ENCODE peak calls at places on chromosomes 2 and 18, in five cellular contexts. Z, K, Y, U and M are unnamed samples.
A peak's percentile ranks its signal among the peaks of the same experiment; 100 is the strongest.

GRCh38 chr2:144430722-144431163 is 89.2 kb downstream of the ZEB2 start:
- DNase-seq in Y (peak; percentile 8), K (no peak), U (no peak), Z (peak; percentile 38), M (no peak)

GRCh38 chr2:101566632-101567228 is 91.8 kb upstream of the RFX8 start:
- DNase-seq in K (peak; percentile 100), U (no peak), Z (no peak), Y (no peak), M (no peak)

GRCh38 chr2:586518-587370 is 90.5 kb downstream of the TMEM18 start:
- DNase-seq in U (no peak), Y (no peak), Z (no peak), K (peak; percentile 53), M (peak; percentile 20)

GRCh38 chr2:239554761-239555565 is 154.1 kb upstream of the HDAC4 start:
- DNase-seq in Z (no peak), Y (no peak), K (no peak), U (no peak), M (no peak)

GRCh38 chr18:9918016-9918680 is 4.3 kb downstream of the VAPA start:
- DNase-seq in K (peak; percentile 56), Y (no peak), U (no peak), Z (no peak), M (no peak)

GRCh38 chr2:62724886-62725711 is 19.6 kb downstream of the EHBP1 start:
- DNase-seq in Y (peak; percentile 45), Z (no peak), K (no peak), U (peak; percentile 11), M (peak; percentile 72)

GRCh38 chr2:12555012-12555645 is 161.6 kb upstream of the TRIB2 start:
- DNase-seq in Z (no peak), K (no peak), U (peak; percentile 26), Y (peak; percentile 38), M (no peak)

GRCh38 chr2:44342854-44343253 is 18.4 kb downstream of the PREPL start:
- DNase-seq in K (peak; percentile 51), Z (no peak), Y (peak; percentile 16), U (no peak), M (no peak)

GRCh38 chr2:18435425-18436037 is 124.9 kb downstream of the RDH14 start:
- DNase-seq in Y (peak; percentile 21), Z (no peak), U (no peak), K (peak; percentile 58), M (peak; percentile 53)

GRCh38 chr2:106208399-106208798 is 14.3 kb upstream of the UXS1 start:
- DNase-seq in Y (no peak), Z (no peak), U (no peak), K (no peak), M (no peak)

GRCh38 chr2:148959745-148960144 is 78.8 kb upstream of the LYPD6B start:
- DNase-seq in Z (no peak), U (no peak), K (no peak), Y (no peak), M (no peak)

GRCh38 chr2:190864375-190864774 is 16.2 kb upstream of the GLS start:
- DNase-seq in Y (no peak), U (no peak), Z (no peak), K (no peak), M (no peak)

GRCh38 chr2:16487686-16488085 is 177.9 kb downstream of the CYRIA start:
- DNase-seq in K (peak; percentile 34), Z (no peak), U (no peak), Y (peak; percentile 73), M (no peak)

GRCh38 chr18:48060346-48060745 is 129.9 kb upstream of the SMAD2 start:
- DNase-seq in Y (no peak), U (no peak), K (no peak), Z (no peak), M (no peak)

GRCh38 chr2:47226124-47227040 is 71.3 kb upstream of the STPG4 start:
- DNase-seq in Z (no peak), Y (no peak), K (peak; percentile 84), U (no peak), M (no peak)

GRCh38 chr2:160417745-160418397 is 75.7 kb downstream of the RBMS1 start:
- DNase-seq in Y (no peak), K (no peak), Z (no peak), U (no peak), M (no peak)
- TF ChIP-seq TAF1 in Y (no peak), K (no peak), Z (no peak), U (no peak), M (no peak)

DNA sequence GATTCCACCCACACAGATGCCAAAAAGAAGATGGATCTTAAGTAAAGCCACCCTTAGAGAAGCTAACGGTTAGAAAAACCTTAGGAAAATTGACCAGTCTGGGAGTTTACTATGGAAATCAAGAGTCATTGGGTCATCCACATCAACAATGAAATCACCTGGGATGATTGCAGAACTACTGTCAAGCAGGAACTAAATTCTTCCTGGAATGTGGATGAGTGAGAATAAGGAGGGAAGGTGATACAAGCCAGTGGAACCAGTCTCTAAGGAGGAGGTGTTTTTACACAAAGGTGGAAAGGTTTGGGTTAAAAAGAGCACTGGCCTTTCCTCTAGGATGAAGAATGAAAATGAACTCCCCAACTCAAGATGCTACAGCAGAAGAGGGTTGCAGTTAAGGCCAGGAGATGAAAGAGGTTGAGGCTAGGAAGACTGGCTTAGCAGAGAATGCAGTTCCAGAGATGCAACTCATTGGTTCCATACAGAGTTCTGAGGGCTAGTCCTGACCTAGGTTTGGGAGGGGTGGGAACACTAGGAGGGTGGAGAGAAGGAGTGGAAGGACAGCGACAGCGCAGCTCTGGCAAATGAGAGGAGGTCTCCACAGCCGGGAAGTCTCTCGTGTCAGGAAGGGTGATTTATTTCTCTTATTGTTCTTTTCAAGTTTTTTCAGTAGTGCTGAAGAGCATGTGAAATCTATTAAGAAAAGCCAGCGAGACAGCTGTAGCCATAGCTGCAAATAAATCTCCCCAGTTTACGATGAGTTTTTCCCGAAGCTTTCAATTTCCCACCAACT is 27.7 kb upstream of the KDM3A start:
- DNase-seq in K (no peak), Y (no peak), Z (no peak), U (no peak), M (no peak)
- H3K27ac ChIP-seq in K (no peak overlapping the region), Y (no peak overlapping the region), Z (no peak overlapping the region), U (no peak overlapping the region), M (no peak overlapping the region)

GRCh38 chr2:69572640-69573039 is 70.9 kb downstream of the AAK1 start:
- DNase-seq in Z (no peak), U (no peak), K (no peak), Y (no peak), M (no peak)
- TF ChIP-seq TAF1 in Z (no peak), U (no peak), K (no peak), Y (no peak), M (no peak)

DNA sequence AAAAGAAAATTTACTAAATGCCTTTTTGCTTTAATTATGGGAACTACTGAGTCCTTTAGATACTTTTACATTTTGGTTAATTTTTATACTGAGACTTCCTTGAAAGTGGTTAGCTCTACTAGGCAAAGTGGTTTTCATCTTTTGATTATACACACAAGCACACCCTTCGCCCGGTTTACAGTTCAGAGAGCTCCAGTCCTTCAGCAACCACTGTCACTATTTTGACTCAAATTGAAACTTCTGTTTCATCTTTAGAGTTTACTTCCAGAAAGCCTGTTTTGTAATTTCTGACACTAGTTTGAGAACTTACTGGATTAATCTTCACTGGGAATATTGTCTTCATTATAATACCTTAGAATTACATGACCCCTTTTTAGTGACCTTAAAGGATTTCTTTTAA is 140.3 kb upstream of the FOSL2 start:
- DNase-seq in Y (no peak), K (no peak), U (no peak), Z (peak; percentile 46), M (no peak)
- H3K27ac ChIP-seq in Y (no peak overlapping the region), K (no peak overlapping the region), U (no peak overlapping the region), Z (no peak overlapping the region), M (no peak overlapping the region)

GRCh38 chr2:6506311-6507258 is 359.1 kb downstream of the CMPK2 start:
- DNase-seq in Z (no peak), U (no peak), K (no peak), Y (no peak), M (no peak)
- TF ChIP-seq TAF1 in Z (no peak), U (no peak), K (no peak), Y (no peak), M (no peak)